ENCODE peak calls at places on chromosome 9, in six cellular contexts. One of them, this sample, is unnamed.

GRCh38 chr9:137479892-137480685 is 21.0 kb upstream of the NSMF start:
- DNase-seq in HCT116: no peak
- DNase-seq in H1: no peak
- DNase-seq in HepG2: no peak
- DNase-seq in K562: no peak
- DNase-seq in GM12878: no peak
- DNase-seq in this sample: no peak

GRCh38 chr9:120935383-120935857 is 8.8 kb upstream of the TRAF1 start:
- DNase-seq in HCT116: no peak
- DNase-seq in H1: no peak
- DNase-seq in HepG2: no peak
- DNase-seq in K562: peak; percentile 91
- DNase-seq in GM12878: no peak
- DNase-seq in this sample: peak; percentile 90

GRCh38 chr9:133781828-133782135 is 43.6 kb upstream of the SARDH start:
- DNase-seq in HCT116: no peak
- DNase-seq in H1: no peak
- DNase-seq in HepG2: no peak
- DNase-seq in K562: no peak
- DNase-seq in GM12878: no peak
- DNase-seq in this sample: no peak

GRCh38 chr9:87107072-87107471 is 159.8 kb upstream of the GAS1 start:
- DNase-seq in HCT116: no peak
- DNase-seq in H1: peak; percentile 23
- DNase-seq in HepG2: no peak
- DNase-seq in K562: no peak
- DNase-seq in GM12878: no peak
- DNase-seq in this sample: peak; percentile 10

GRCh38 chr9:99319048-99319447 is 97.0 kb downstream of the SEC61B start:
- DNase-seq in HCT116: no peak
- DNase-seq in H1: no peak
- DNase-seq in HepG2: no peak
- DNase-seq in K562: no peak
- DNase-seq in GM12878: no peak
- DNase-seq in this sample: no peak

GRCh38 chr9:3138236-3139229 is 294.6 kb upstream of the PUM3 start:
- DNase-seq in HCT116: no peak
- DNase-seq in H1: no peak
- DNase-seq in HepG2: no peak
- DNase-seq in K562: no peak
- DNase-seq in GM12878: no peak
- DNase-seq in this sample: no peak

GRCh38 chr9:131610231-131610761 is 65.0 kb downstream of the PRRT1B start:
- DNase-seq in HCT116: no peak
- DNase-seq in H1: no peak
- DNase-seq in HepG2: no peak
- DNase-seq in K562: no peak
- DNase-seq in GM12878: no peak
- DNase-seq in this sample: no peak

GRCh38 chr9:107948601-107949000 is 459.0 kb upstream of the KLF4 start:
- DNase-seq in HCT116: no peak
- DNase-seq in H1: no peak
- DNase-seq in HepG2: no peak
- DNase-seq in K562: no peak
- DNase-seq in GM12878: no peak
- DNase-seq in this sample: no peak

GRCh38 chr9:26175264-26175663 is 497.0 kb upstream of the TUSC1 start:
- DNase-seq in HCT116: no peak
- DNase-seq in H1: no peak
- DNase-seq in HepG2: no peak
- DNase-seq in K562: no peak
- DNase-seq in GM12878: no peak
- DNase-seq in this sample: no peak

GRCh38 chr9:121323449-121324151 is 46.5 kb downstream of the STOM start:
- DNase-seq in HCT116: no peak
- DNase-seq in H1: no peak
- DNase-seq in HepG2: no peak
- DNase-seq in K562: no peak
- DNase-seq in GM12878: no peak
- DNase-seq in this sample: no peak

GRCh38 chr9:89486681-89487080 is 11.2 kb downstream of the SEMA4D start:
- DNase-seq in HCT116: no peak
- DNase-seq in H1: no peak
- DNase-seq in HepG2: no peak
- DNase-seq in K562: no peak
- DNase-seq in GM12878: no peak
- DNase-seq in this sample: no peak

GRCh38 chr9:136547508-136548215 is 1.8 kb upstream of the NOTCH1 start:
- DNase-seq in HCT116: no peak
- DNase-seq in H1: no peak
- DNase-seq in HepG2: no peak
- DNase-seq in K562: no peak
- DNase-seq in GM12878: no peak
- DNase-seq in this sample: no peak

GRCh38 chr9:122029898-122030297 is 63.2 kb downstream of the TTLL11 start:
- DNase-seq in HCT116: no peak
- DNase-seq in H1: no peak
- DNase-seq in HepG2: peak; percentile 14
- DNase-seq in K562: no peak
- DNase-seq in GM12878: no peak
- DNase-seq in this sample: no peak

GRCh38 chr9:124450241-124450924 is at the start of gene ADGRD2:
- DNase-seq in HCT116: no peak
- DNase-seq in H1: peak; percentile 70
- DNase-seq in HepG2: no peak
- DNase-seq in K562: peak; percentile 61
- DNase-seq in GM12878: no peak
- DNase-seq in this sample: no peak

GRCh38 chr9:88388886-88389617 is 808 bp downstream of the SPIN1 start:
- DNase-seq in HCT116: peak; percentile 15
- DNase-seq in H1: no peak
- DNase-seq in HepG2: peak; percentile 66
- DNase-seq in K562: peak; percentile 68
- DNase-seq in GM12878: no peak
- DNase-seq in this sample: peak; percentile 64

GRCh38 chr9:30967484-30967883 is 1417.0 kb upstream of the ACO1 start:
- DNase-seq in HCT116: peak; percentile 3
- DNase-seq in H1: no peak
- DNase-seq in HepG2: no peak
- DNase-seq in K562: no peak
- DNase-seq in GM12878: no peak
- DNase-seq in this sample: peak; percentile 42

GRCh38 chr9:6277417-6277816 is 50.8 kb upstream of the TPD52L3 start:
- DNase-seq in HCT116: no peak
- DNase-seq in H1: no peak
- DNase-seq in HepG2: no peak
- DNase-seq in K562: no peak
- DNase-seq in GM12878: no peak
- DNase-seq in this sample: no peak

GRCh38 chr9:131310833-131311554 is 21.5 kb downstream of the PLPP7 start:
- DNase-seq in HCT116: no peak
- DNase-seq in H1: no peak
- DNase-seq in HepG2: no peak
- DNase-seq in K562: no peak
- DNase-seq in GM12878: no peak
- DNase-seq in this sample: no peak

GRCh38 chr9:121674952-121675351 is 23.5 kb downstream of the DAB2IP start:
- DNase-seq in HCT116: no peak
- DNase-seq in H1: no peak
- DNase-seq in HepG2: no peak
- DNase-seq in K562: no peak
- DNase-seq in GM12878: no peak
- DNase-seq in this sample: no peak

GRCh38 chr9:129036923-129037766 is 719 bp downstream of the MIGA2 start:
- DNase-seq in HCT116: no peak
- DNase-seq in H1: no peak
- DNase-seq in HepG2: no peak
- DNase-seq in K562: peak; percentile 47
- DNase-seq in GM12878: no peak
- DNase-seq in this sample: no peak

GRCh38 chr9:81874926-81875325 is 53.3 kb upstream of the SPATA31D4 start:
- DNase-seq in HCT116: no peak
- DNase-seq in H1: no peak
- DNase-seq in HepG2: no peak
- DNase-seq in K562: no peak
- DNase-seq in GM12878: no peak
- DNase-seq in this sample: peak; percentile 52

GRCh38 chr9:101479337-101480045 is 43.9 kb upstream of the ALDOB start:
- DNase-seq in HCT116: no peak
- DNase-seq in H1: no peak
- DNase-seq in HepG2: no peak
- DNase-seq in K562: no peak
- DNase-seq in GM12878: no peak
- DNase-seq in this sample: no peak

GRCh38 chr9:134449180-134449916 is 123.1 kb downstream of the RXRA start:
- DNase-seq in HCT116: peak; percentile 68
- DNase-seq in H1: peak; percentile 80
- DNase-seq in HepG2: peak; percentile 77
- DNase-seq in K562: peak; percentile 71
- DNase-seq in GM12878: peak; percentile 34
- DNase-seq in this sample: peak; percentile 97

GRCh38 chr9:93452710-93453046 is 703 bp downstream of the FAM120AOS start:
- DNase-seq in HCT116: no peak
- DNase-seq in H1: no peak
- DNase-seq in HepG2: no peak
- DNase-seq in K562: peak; percentile 42
- DNase-seq in GM12878: no peak
- DNase-seq in this sample: no peak

GRCh38 chr9:111898331-111899096 is 1.9 kb downstream of the UGCG start:
- DNase-seq in HCT116: no peak
- DNase-seq in H1: no peak
- DNase-seq in HepG2: no peak
- DNase-seq in K562: peak; percentile 12
- DNase-seq in GM12878: no peak
- DNase-seq in this sample: no peak
- TF ChIP-seq JUND in HCT116: no peak
- TF ChIP-seq JUND in H1: no peak
- TF ChIP-seq JUND in HepG2: no peak
- TF ChIP-seq JUND in K562: no peak
- TF ChIP-seq JUND in GM12878: no peak
- TF ChIP-seq JUND in this sample: no peak

GRCh38 chr9:95912773-95913172 is 37.3 kb downstream of the ERCC6L2 start:
- DNase-seq in HCT116: no peak
- DNase-seq in H1: no peak
- DNase-seq in HepG2: no peak
- DNase-seq in K562: no peak
- DNase-seq in GM12878: no peak
- DNase-seq in this sample: no peak

GRCh38 chr9:95903398-95903797 is 27.9 kb downstream of the ERCC6L2 start:
- DNase-seq in HCT116: no peak
- DNase-seq in H1: no peak
- DNase-seq in HepG2: no peak
- DNase-seq in K562: no peak
- DNase-seq in GM12878: no peak
- DNase-seq in this sample: no peak

GRCh38 chr9:95910770-95911340 is 35.4 kb downstream of the ERCC6L2 start:
- DNase-seq in HCT116: no peak
- DNase-seq in H1: no peak
- DNase-seq in HepG2: peak; percentile 3
- DNase-seq in K562: no peak
- DNase-seq in GM12878: no peak
- DNase-seq in this sample: no peak

GRCh38 chr9:95910023-95910706 is 34.7 kb downstream of the ERCC6L2 start:
- DNase-seq in HCT116: no peak
- DNase-seq in H1: no peak
- DNase-seq in HepG2: no peak
- DNase-seq in K562: no peak
- DNase-seq in GM12878: no peak
- DNase-seq in this sample: no peak

GRCh38 chr9:95907794-95908193 is 32.3 kb downstream of the ERCC6L2 start:
- DNase-seq in HCT116: no peak
- DNase-seq in H1: no peak
- DNase-seq in HepG2: no peak
- DNase-seq in K562: no peak
- DNase-seq in GM12878: no peak
- DNase-seq in this sample: no peak
- TF ChIP-seq JUND in HCT116: no peak
- TF ChIP-seq JUND in H1: no peak
- TF ChIP-seq JUND in HepG2: no peak
- TF ChIP-seq JUND in K562: no peak
- TF ChIP-seq JUND in GM12878: no peak
- TF ChIP-seq JUND in this sample: no peak

DNA sequence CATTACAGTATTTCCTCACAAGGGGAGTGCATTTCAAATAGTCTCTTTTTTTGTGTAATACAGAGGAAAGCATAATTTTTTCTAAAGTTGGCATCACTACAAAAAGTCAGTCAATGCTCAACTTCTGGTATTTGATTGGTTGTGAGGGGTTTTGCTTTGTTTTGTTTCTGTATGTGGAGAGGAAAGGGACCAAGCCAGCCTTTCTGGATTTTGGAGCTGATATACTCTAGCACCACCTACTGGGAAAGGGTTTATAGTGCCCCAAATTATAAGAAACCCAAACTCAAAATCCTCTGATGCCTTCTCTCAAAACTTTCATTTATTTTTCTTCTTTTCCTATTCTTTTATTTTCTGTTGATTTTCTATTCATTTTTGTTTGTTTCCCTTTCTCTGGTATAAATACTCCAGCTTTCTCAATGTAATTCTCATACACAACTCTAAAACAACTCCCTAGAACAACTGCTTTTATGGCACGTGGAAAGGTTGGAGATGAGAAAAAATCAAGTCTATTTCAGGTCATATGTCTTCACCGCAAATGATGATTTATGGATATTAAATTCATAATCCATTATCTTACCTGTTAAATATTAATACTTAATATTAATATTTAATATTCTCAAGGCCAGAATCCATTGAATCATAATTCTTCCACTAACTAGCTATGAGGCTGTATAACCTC is 69.5 kb upstream of the ANXA1 start:
- DNase-seq in HCT116: peak; percentile 41
- DNase-seq in H1: no peak
- DNase-seq in HepG2: peak; percentile 62
- DNase-seq in K562: peak; percentile 64
- DNase-seq in GM12878: no peak
- DNase-seq in this sample: peak; percentile 49
- TF ChIP-seq JUND in HCT116: no peak
- TF ChIP-seq JUND in H1: no peak
- TF ChIP-seq JUND in HepG2: no peak
- TF ChIP-seq JUND in K562: no peak
- TF ChIP-seq JUND in GM12878: no peak
- TF ChIP-seq JUND in this sample: no peak

DNA sequence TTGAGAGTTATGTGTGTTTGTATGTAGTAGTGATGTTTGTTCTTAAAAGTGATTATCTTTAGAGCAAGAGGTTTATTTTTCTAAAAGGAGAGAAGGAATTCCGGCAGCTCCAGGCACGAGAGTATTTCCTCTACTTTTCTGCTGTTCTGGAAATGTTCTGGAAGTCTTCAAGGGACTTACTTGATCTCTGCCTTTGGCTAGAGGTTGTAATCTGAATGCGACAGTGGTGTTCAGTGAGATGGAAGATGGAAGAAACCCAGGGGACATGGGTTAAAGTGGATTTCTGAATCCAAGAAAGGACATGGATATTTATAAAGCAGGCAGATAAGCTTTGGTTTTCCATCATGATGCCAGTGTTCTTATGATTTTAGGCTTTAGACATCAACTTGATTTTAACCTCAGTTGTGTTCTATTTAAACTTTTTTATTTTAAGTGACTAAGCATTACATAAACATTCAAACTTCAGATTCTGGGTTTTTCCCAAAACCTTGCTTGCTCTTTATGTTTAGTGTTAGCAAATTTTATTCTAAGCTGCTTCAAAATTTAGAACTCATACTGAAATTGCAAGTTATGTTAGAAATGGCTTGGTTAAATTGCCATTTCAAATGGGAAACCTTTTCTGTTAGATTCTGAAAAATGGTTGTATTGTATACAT is 3.5 kb downstream of the GPR21 start:
- DNase-seq in HCT116: no peak
- DNase-seq in H1: no peak
- DNase-seq in HepG2: no peak
- DNase-seq in K562: no peak
- DNase-seq in GM12878: no peak
- DNase-seq in this sample: no peak
- TF ChIP-seq JUND in HCT116: no peak
- TF ChIP-seq JUND in H1: no peak
- TF ChIP-seq JUND in HepG2: no peak
- TF ChIP-seq JUND in K562: no peak
- TF ChIP-seq JUND in GM12878: no peak
- TF ChIP-seq JUND in this sample: no peak